ENCODE peak calls at places on chromosome 7, in seven cellular contexts. W is IMR-90, O is endothelial cell, H is prostate gland, T is fibroblast of mammary gland, I is PC-9, U is nephron progenitor cell. M is an unnamed sample.

GRCh38 chr7:32428546-32428945 is 61.6 kb downstream of the LSM5 start:
- DNase-seq in O (peak; percentile 7), W (no peak), I (no peak), H (no peak), U (no peak), T (no peak), M (no peak)

GRCh38 chr7:81903115-81903514 is 133.3 kb upstream of the HGF start:
- DNase-seq in U (no peak), I (no peak), W (peak; percentile 10), H (no peak), O (no peak), T (no peak), M (no peak)

GRCh38 chr7:147937428-147937827 is 653.1 kb upstream of the C7orf33 start:
- DNase-seq in H (no peak), U (no peak), W (no peak), T (no peak), O (no peak), I (no peak), M (no peak)

GRCh38 chr7:114086491-114086905 is 167.7 kb upstream of the PPP1R3A start:
- DNase-seq in H (peak; percentile 16), T (no peak), I (no peak), O (peak; percentile 27), U (peak; percentile 44), W (no peak), M (no peak)

GRCh38 chr7:84799131-84799530 is 387.7 kb downstream of the SEMA3D start:
- DNase-seq in W (no peak), H (peak; percentile 37), U (no peak), O (no peak), T (no peak), I (no peak), M (no peak)

GRCh38 chr7:122676466-122676865 is 22.5 kb downstream of the RNF133 start:
- DNase-seq in W (no peak), T (no peak), O (no peak), U (no peak), H (no peak), I (no peak), M (no peak)

GRCh38 chr7:102004229-102004628 is 186.8 kb downstream of the CUX1 start:
- DNase-seq in W (peak; percentile 19), U (no peak), H (no peak), I (no peak), O (no peak), T (no peak), M (no peak)

GRCh38 chr7:98276241-98276761 is 5.2 kb upstream of the BRI3 start:
- DNase-seq in W (peak; percentile 67), H (peak; percentile 71), I (peak; percentile 69), T (no peak), U (no peak), O (no peak), M (peak; percentile 62)

GRCh38 chr7:108000875-108001758 is 1.8 kb downstream of the LAMB1 start:
- DNase-seq in U (peak; percentile 49), H (no peak), I (no peak), W (peak; percentile 30), T (peak; percentile 55), O (peak; percentile 83), M (no peak)

GRCh38 chr7:77216233-77216632 is 16.6 kb upstream of the FGL2 start:
- DNase-seq in I (no peak), W (no peak), H (no peak), O (no peak), U (no peak), T (no peak), M (no peak)

GRCh38 chr7:47690902-47691558 is 109.1 kb upstream of the TNS3 start:
- DNase-seq in O (no peak), I (peak; percentile 65), H (no peak), T (peak; percentile 52), W (peak; percentile 65), U (no peak), M (no peak)

GRCh38 chr7:127905491-127906330 is 125.5 kb downstream of the LRRC4 start:
- DNase-seq in U (no peak), W (peak; percentile 76), O (no peak), T (no peak), I (peak; percentile 76), H (no peak), M (no peak)

GRCh38 chr7:150992051-150992640 is 1.3 kb downstream of the NOS3 start:
- DNase-seq in W (no peak), I (no peak), T (no peak), O (no peak), H (no peak), U (no peak), M (no peak)

GRCh38 chr7:11748884-11749283 is 83.1 kb downstream of the THSD7A start:
- DNase-seq in U (no peak), H (no peak), W (no peak), I (no peak), T (no peak), O (no peak), M (no peak)

GRCh38 chr7:37285701-37286475 is 162.8 kb downstream of the ELMO1 start:
- DNase-seq in W (no peak), U (no peak), O (no peak), T (no peak), I (no peak), H (no peak), M (no peak)

GRCh38 chr7:9937944-9938631 is 1035.6 kb upstream of the PHF14 start:
- DNase-seq in W (no peak), H (no peak), U (no peak), O (no peak), T (peak; percentile 4), I (no peak), M (no peak)

GRCh38 chr7:82755705-82756551 is 312.4 kb upstream of the CACNA2D1 start:
- DNase-seq in O (no peak), I (no peak), H (no peak), U (no peak), T (peak; percentile 55), W (peak; percentile 84), M (peak; percentile 1)

GRCh38 chr7:563629-564170 is 44.1 kb upstream of the PDGFA start:
- DNase-seq in T (no peak), U (no peak), W (no peak), O (no peak), I (no peak), H (no peak), M (no peak)

GRCh38 chr7:153091477-153091876 is 331.9 kb downstream of the ACTR3B start:
- DNase-seq in T (no peak), W (no peak), U (no peak), H (no peak), O (no peak), I (no peak), M (no peak)

GRCh38 chr7:29100857-29101256 is 45.5 kb downstream of the CPVL start:
- DNase-seq in I (peak; percentile 53), H (no peak), T (no peak), W (no peak), U (no peak), O (no peak), M (no peak)

GRCh38 chr7:66583696-66584095 is 45.0 kb upstream of the KCTD7 start:
- DNase-seq in I (no peak), U (no peak), T (no peak), W (no peak), H (no peak), O (no peak), M (no peak)

DNA sequence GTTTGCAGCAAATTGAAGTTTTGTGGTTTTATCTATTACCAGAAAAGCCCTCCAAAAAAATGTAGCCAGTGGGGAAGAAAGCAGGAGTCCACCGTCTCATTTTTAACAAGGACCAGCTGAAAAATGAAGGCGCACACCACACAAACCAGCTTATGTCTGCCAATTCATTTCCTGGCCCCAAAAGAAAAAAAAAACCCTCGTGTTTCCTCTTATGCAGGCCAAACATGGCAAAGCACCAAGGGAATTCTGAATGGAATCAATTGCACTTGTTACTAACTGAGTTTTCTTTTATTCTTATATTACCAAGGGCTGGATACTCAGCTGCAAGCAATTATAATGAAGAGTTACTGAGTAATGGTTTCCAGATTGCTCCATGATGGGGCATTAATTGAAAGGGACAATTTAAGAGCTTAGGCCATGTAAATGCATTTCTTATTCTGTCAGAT is 428.3 kb upstream of the NPVF start:
- DNase-seq in H (no peak), U (no peak), W (no peak), I (no peak), T (peak; percentile 46), O (no peak), M (peak; percentile 96)
- TF ChIP-seq CTCF in H (no peak), U (no peak), W (no peak), I (no peak), T (no peak), O (no peak), M (no peak)

GRCh38 chr7:125255793-125256192 is 326.2 kb upstream of the POT1 start:
- DNase-seq in T (no peak), I (no peak), W (no peak), O (no peak), U (no peak), H (no peak), M (no peak)

GRCh38 chr7:125256446-125256845 is 326.8 kb upstream of the POT1 start:
- DNase-seq in H (no peak), U (no peak), O (no peak), T (no peak), I (no peak), W (no peak), M (no peak)

GRCh38 chr7:125257617-125258016 is 328.0 kb upstream of the POT1 start:
- DNase-seq in U (no peak), O (no peak), H (no peak), T (no peak), I (no peak), W (no peak), M (no peak)

GRCh38 chr7:125253454-125254182 is 324.0 kb upstream of the POT1 start:
- DNase-seq in U (no peak), H (no peak), W (no peak), I (peak; percentile 77), O (no peak), T (no peak), M (no peak)

GRCh38 chr7:125254521-125254920 is 324.9 kb upstream of the POT1 start:
- DNase-seq in I (no peak), W (no peak), T (no peak), O (no peak), H (no peak), U (no peak), M (no peak)
- TF ChIP-seq CTCF in I (no peak), W (no peak), T (no peak), O (no peak), H (no peak), U (no peak), M (no peak)

GRCh38 chr7:50595538-50596102 is 30.4 kb upstream of the DDC start:
- DNase-seq in H (no peak), W (peak; percentile 34), T (peak; percentile 76), O (peak; percentile 18), I (no peak), U (no peak), M (peak; percentile 45)
- TF ChIP-seq CTCF in H (no peak), W (peak; percentile 31), T (peak; percentile 59), O (no peak), I (peak; percentile 60), U (peak; percentile 7), M (peak; percentile 67)

DNA sequence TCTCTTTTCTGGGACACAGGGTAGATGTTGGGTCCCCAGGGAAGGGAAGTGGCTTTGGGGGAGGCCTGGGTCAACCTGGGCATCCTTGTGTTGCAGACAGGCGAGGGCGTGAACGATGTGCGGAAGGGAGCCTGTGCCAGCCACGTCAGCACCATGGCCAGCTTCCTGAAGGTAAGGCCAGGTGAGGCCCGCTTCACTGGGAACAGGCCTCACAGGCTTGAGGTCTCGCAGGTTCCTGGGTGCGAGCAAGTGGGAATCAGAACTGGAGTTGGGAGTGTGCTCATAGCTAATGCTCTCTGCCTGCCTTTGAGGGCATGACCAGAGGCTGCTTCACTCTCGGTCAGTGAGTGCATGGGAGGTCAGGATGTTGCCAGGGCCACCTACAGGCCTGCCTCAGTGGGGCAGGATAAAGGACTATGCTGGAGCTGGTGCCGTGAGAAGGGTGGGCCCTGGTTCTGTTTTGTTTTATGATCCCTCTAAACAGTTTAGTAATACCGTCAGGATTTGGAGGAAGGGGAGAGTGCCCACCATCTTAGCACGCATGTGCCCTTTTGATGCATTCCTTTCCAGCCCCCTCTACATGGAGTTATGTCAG is 8.4 kb downstream of the DBNL start:
- DNase-seq in I (peak; percentile 26), O (no peak), U (no peak), W (no peak), H (no peak), T (no peak), M (no peak)
- TF ChIP-seq CTCF in I (no peak), O (no peak), U (no peak), W (no peak), H (no peak), T (no peak), M (no peak)